ENCODE peak calls at places on chromosomes 1 and 21, in four cellular contexts. R is choroid plexus epithelial cell, L is mucosa of descending colon, O is tibial nerve. M is an unnamed sample.

GRCh38 chr1:69861641-69862040 is 293.9 kb downstream of the LRRC7 start:
- DNase-seq in R (no peak), L (no peak), O (no peak), M (no peak)

GRCh38 chr1:206006946-206007345 is 3.8 kb upstream of the RAB7B start:
- DNase-seq in R (no peak), L (no peak), O (no peak), M (no peak)

GRCh38 chr1:64095832-64096231 is 107.6 kb upstream of the UBE2U start:
- DNase-seq in R (no peak), L (no peak), O (no peak), M (no peak)

GRCh38 chr1:203306089-203306969 is 1.0 kb downstream of the BTG2 start:
- DNase-seq in R (peak), L (peak), O (peak), M (peak)

GRCh38 chr1:208033236-208033635 is 122.3 kb upstream of the CD34 start:
- DNase-seq in R (no peak), L (no peak), O (no peak), M (no peak)

GRCh38 chr1:146039844-146040194 is 18.3 kb upstream of the HJV start:
- DNase-seq in R (no peak), L (no peak), O (no peak), M (no peak)

GRCh38 chr1:27993241-27993640 is 33.5 kb downstream of the XKR8 start:
- DNase-seq in R (peak), L (no peak), O (no peak), M (no peak)

GRCh38 chr1:239811211-239811902 is 280.3 kb upstream of the FMN2 start:
- DNase-seq in R (no peak), L (no peak), O (no peak), M (no peak)

GRCh38 chr1:116508984-116509980 is 61.5 kb downstream of the CD58 start:
- DNase-seq in R (peak), L (no peak), O (no peak), M (peak)

GRCh38 chr1:44698138-44698537 is 23.6 kb downstream of the ARMH1 start:
- DNase-seq in R (no peak), L (no peak), O (no peak), M (peak)

GRCh38 chr1:175801979-175802378 is 58.6 kb upstream of the TNR start:
- DNase-seq in R (no peak), L (no peak), O (no peak), M (no peak)

GRCh38 chr1:13766906-13767564 is 67.0 kb downstream of the PRDM2 start:
- DNase-seq in R (peak), L (no peak), O (no peak), M (peak)

GRCh38 chr1:13763264-13763663 is 63.3 kb downstream of the PRDM2 start:
- DNase-seq in R (no peak), L (no peak), O (no peak), M (no peak)

GRCh38 chr1:13764533-13764932 is 64.5 kb downstream of the PRDM2 start:
- DNase-seq in R (peak), L (no peak), O (no peak), M (no peak)

GRCh38 chr1:13763991-13764390 is 64.0 kb downstream of the PRDM2 start:
- DNase-seq in R (no peak), L (no peak), O (no peak), M (no peak)

DNA sequence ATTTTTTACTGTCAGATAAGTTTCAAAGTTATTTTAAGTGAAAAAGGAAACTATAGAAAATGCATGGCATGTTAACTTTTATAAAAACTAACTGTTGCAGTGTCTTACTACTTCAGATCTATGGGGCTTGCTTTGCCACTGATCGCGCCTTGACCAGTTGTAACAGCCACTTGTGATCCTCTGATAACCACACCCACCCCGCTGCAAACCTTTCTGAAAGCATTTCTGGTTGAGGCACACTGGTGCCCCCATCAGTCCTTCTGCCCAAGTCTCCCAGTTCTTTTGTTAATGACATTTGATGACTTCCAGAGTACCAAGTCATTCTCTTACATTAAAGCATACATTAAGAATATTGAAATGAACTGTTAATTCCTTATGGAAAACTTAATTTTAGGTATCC is 64.9 kb downstream of the PRDM2 start:
- DNase-seq in R (no peak), L (no peak), O (no peak), M (no peak)
- H3K4me3 ChIP-seq in R (no peak), L (no peak), O (no peak), M (no peak)

GRCh38 chr21:34669149-34669879 is 520 bp downstream of the CLIC6 start:
- DNase-seq in R (no peak), L (peak), O (no peak), M (no peak)

GRCh38 chr21:34671891-34672290 is 3.1 kb downstream of the CLIC6 start:
- DNase-seq in R (no peak), L (no peak), O (no peak), M (no peak)

GRCh38 chr21:34673006-34673405 is 4.2 kb downstream of the CLIC6 start:
- DNase-seq in R (no peak), L (no peak), O (no peak), M (peak)

GRCh38 chr21:34670220-34670961 is 1.6 kb downstream of the CLIC6 start:
- DNase-seq in R (no peak), L (peak), O (no peak), M (peak)

DNA sequence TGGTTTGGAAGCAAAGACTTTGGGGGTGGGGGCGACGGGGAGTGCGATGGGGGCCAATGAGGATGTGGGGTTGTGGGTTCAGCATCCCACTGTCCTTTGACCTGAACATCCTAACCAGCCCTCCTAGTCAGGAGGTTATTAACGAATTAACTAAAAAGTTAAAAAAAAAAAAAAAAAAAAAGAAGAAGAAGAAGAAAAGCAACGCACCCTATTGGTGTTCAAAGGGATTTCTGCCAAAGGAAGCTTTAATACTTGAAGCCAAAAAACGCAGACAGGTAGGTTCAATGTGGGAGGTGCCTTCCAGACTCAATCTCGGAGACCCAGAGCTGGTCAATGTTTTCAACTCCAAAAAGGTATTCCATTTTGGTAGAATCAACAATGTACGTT is 2.2 kb downstream of the CLIC6 start:
- DNase-seq in R (no peak), L (no peak), O (no peak), M (no peak)
- TF ChIP-seq CTCF in R (no peak), L (no peak), O (no peak), M (no peak)

DNA sequence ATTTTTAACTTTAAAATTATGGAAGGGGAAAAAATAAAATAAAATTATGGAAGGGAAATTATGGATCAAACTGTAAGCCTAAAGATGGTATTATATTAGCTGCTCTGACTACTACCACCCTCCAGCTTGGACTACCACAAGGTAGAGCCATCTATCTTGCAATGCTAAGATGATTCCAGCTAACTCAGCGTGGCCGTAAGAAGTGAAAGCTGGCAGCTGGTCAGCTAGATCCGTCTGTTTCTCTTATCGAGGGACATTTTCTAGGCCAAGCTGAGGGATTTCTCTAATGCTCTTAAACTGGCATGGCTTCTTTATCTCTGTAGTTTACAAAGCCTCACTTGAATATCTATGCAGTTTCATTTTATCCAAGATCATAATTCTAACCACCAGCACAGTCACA is 31.5 kb downstream of the LYST start:
- DNase-seq in R (peak), L (no peak), O (no peak), M (peak)
- H3K4me3 ChIP-seq in R (no peak), L (no peak), O (no peak), M (no peak)

DNA sequence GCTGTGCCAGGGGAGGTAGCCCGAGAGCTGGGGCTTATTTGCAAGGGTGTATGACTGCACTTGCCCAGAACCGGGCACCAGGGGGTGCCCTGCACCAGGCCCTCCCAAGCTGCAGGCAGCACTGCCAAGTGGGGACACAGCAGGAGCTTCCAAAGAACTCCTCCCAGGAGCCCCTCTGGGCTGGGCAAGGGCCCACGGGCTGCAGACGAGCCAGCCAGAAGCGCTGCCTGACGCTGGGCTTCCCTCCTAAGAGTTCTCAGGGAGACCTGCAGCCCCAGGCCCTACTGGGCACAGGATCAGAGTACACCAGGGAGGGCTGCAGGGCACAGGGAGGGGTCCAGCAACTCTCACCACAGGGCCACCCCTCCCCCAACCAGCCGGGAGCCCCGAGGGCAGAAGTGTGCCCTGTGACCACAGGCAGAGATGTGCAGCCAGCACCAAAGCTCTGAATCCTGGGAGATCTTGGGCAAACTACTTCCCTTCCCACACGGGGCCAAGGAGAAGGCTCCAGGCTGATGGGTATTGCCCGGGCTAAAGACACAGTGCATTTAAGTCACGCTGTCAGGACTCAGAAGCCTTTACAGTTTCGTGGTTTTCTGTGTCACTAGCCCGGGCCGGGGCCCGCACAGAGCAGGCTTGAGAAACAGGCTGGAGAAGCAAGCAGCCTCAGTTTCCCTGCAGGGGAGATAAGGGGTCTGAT is 63.4 kb downstream of the KCNAB2 start:
- DNase-seq in R (peak), L (peak), O (no peak), M (peak)
- TF ChIP-seq CTCF in R (peak), L (no peak), O (no peak), M (peak)

DNA sequence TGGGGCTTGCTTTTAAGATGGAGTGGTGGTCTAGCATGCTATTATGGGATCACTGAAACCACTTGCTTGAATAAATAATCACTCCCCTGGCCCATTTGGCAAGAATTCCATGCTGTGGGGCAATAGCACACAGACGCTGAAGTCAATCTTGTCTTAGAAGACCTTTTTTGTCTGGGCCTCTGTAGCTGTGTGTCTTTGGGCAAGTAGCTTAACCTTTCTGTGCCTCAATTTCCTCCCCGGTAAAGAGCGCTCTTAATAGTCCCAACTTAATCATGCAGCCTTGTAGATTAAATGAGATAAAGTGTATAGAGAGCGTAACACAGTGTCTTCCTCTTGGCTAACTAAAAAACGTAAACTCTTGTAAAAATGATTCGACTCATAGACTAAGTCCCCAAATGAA is 125.4 kb upstream of the IGSF21 start:
- DNase-seq in R (no peak), L (no peak), O (no peak), M (no peak)
- H3K4me3 ChIP-seq in R (no peak), L (no peak), O (no peak), M (no peak)

M was measured in fibroblast of mammary gland.